ENCODE peak calls at places on chromosomes 2 and 18, in four cellular contexts. One of them, this sample, is unnamed.

GRCh38 chr2:62055724-62056336 is 140.1 kb upstream of the B3GNT2 start:
- ATAC-seq in heart right ventricle: no peak
- ATAC-seq in activated naive CD4-positive, alpha-beta T cell treated with anti-CD3 and anti-CD28 coated beads, Interleukin-2, amount 50 U/mL, for 72 hours: peak
- ATAC-seq in HCT116: no peak
- ATAC-seq in this sample: peak

GRCh38 chr2:199861116-199861774 is 10.3 kb upstream of the FTCDNL1 start:
- ATAC-seq in heart right ventricle: no peak
- ATAC-seq in activated naive CD4-positive, alpha-beta T cell treated with anti-CD3 and anti-CD28 coated beads, Interleukin-2, amount 50 U/mL, for 72 hours: no peak
- ATAC-seq in HCT116: peak
- ATAC-seq in this sample: no peak

GRCh38 chr18:63762518-63762917 is 12.7 kb upstream of the SERPINB7 start:
- ATAC-seq in heart right ventricle: no peak
- ATAC-seq in activated naive CD4-positive, alpha-beta T cell treated with anti-CD3 and anti-CD28 coated beads, Interleukin-2, amount 50 U/mL, for 72 hours: no peak
- ATAC-seq in HCT116: no peak
- ATAC-seq in this sample: no peak

GRCh38 chr18:36673452-36673851 is 155.3 kb downstream of the TPGS2 start:
- ATAC-seq in heart right ventricle: no peak
- ATAC-seq in activated naive CD4-positive, alpha-beta T cell treated with anti-CD3 and anti-CD28 coated beads, Interleukin-2, amount 50 U/mL, for 72 hours: no peak
- ATAC-seq in HCT116: no peak
- ATAC-seq in this sample: no peak

GRCh38 chr18:27967938-27968803 is 208.8 kb downstream of the CDH2 start:
- ATAC-seq in heart right ventricle: peak
- ATAC-seq in activated naive CD4-positive, alpha-beta T cell treated with anti-CD3 and anti-CD28 coated beads, Interleukin-2, amount 50 U/mL, for 72 hours: no peak
- ATAC-seq in HCT116: no peak
- ATAC-seq in this sample: no peak

GRCh38 chr18:10793730-10794370 is 268.0 kb downstream of the NAPG start:
- ATAC-seq in heart right ventricle: no peak
- ATAC-seq in activated naive CD4-positive, alpha-beta T cell treated with anti-CD3 and anti-CD28 coated beads, Interleukin-2, amount 50 U/mL, for 72 hours: no peak
- ATAC-seq in HCT116: no peak
- ATAC-seq in this sample: no peak

GRCh38 chr2:174561283-174562275 is 36.0 kb downstream of the WIPF1 start:
- ATAC-seq in heart right ventricle: peak
- ATAC-seq in activated naive CD4-positive, alpha-beta T cell treated with anti-CD3 and anti-CD28 coated beads, Interleukin-2, amount 50 U/mL, for 72 hours: no peak
- ATAC-seq in HCT116: no peak
- ATAC-seq in this sample: no peak

GRCh38 chr2:55118643-55119065 is 68.4 kb upstream of the RTN4 start:
- ATAC-seq in heart right ventricle: no peak
- ATAC-seq in activated naive CD4-positive, alpha-beta T cell treated with anti-CD3 and anti-CD28 coated beads, Interleukin-2, amount 50 U/mL, for 72 hours: no peak
- ATAC-seq in HCT116: no peak
- ATAC-seq in this sample: no peak

GRCh38 chr2:156800781-156801366 is 364.7 kb downstream of the GPD2 start:
- ATAC-seq in heart right ventricle: no peak
- ATAC-seq in activated naive CD4-positive, alpha-beta T cell treated with anti-CD3 and anti-CD28 coated beads, Interleukin-2, amount 50 U/mL, for 72 hours: no peak
- ATAC-seq in HCT116: no peak
- ATAC-seq in this sample: no peak

GRCh38 chr2:148719941-148720436 is 75.4 kb downstream of the EPC2 start:
- ATAC-seq in heart right ventricle: peak
- ATAC-seq in activated naive CD4-positive, alpha-beta T cell treated with anti-CD3 and anti-CD28 coated beads, Interleukin-2, amount 50 U/mL, for 72 hours: no peak
- ATAC-seq in HCT116: no peak
- ATAC-seq in this sample: no peak

GRCh38 chr2:1653956-1654695 is 90.2 kb downstream of the PXDN start:
- ATAC-seq in heart right ventricle: no peak
- ATAC-seq in activated naive CD4-positive, alpha-beta T cell treated with anti-CD3 and anti-CD28 coated beads, Interleukin-2, amount 50 U/mL, for 72 hours: no peak
- ATAC-seq in HCT116: no peak
- ATAC-seq in this sample: no peak

GRCh38 chr2:27223416-27223815 is 6.2 kb downstream of the CAD start:
- ATAC-seq in heart right ventricle: no peak
- ATAC-seq in activated naive CD4-positive, alpha-beta T cell treated with anti-CD3 and anti-CD28 coated beads, Interleukin-2, amount 50 U/mL, for 72 hours: no peak
- ATAC-seq in HCT116: no peak
- ATAC-seq in this sample: no peak

GRCh38 chr2:165055081-165055879 is 100.0 kb upstream of the SLC38A11 start:
- ATAC-seq in heart right ventricle: peak
- ATAC-seq in activated naive CD4-positive, alpha-beta T cell treated with anti-CD3 and anti-CD28 coated beads, Interleukin-2, amount 50 U/mL, for 72 hours: peak
- ATAC-seq in HCT116: no peak
- ATAC-seq in this sample: peak

GRCh38 chr2:152861349-152861942 is 143.0 kb downstream of the ARL6IP6 start:
- ATAC-seq in heart right ventricle: no peak
- ATAC-seq in activated naive CD4-positive, alpha-beta T cell treated with anti-CD3 and anti-CD28 coated beads, Interleukin-2, amount 50 U/mL, for 72 hours: no peak
- ATAC-seq in HCT116: peak
- ATAC-seq in this sample: no peak

GRCh38 chr2:217092710-217093379 is 233.0 kb upstream of the TNP1 start:
- ATAC-seq in heart right ventricle: no peak
- ATAC-seq in activated naive CD4-positive, alpha-beta T cell treated with anti-CD3 and anti-CD28 coated beads, Interleukin-2, amount 50 U/mL, for 72 hours: no peak
- ATAC-seq in HCT116: no peak
- ATAC-seq in this sample: no peak

GRCh38 chr2:158098171-158098570 is 3.5 kb upstream of the UPP2 start:
- ATAC-seq in heart right ventricle: no peak
- ATAC-seq in activated naive CD4-positive, alpha-beta T cell treated with anti-CD3 and anti-CD28 coated beads, Interleukin-2, amount 50 U/mL, for 72 hours: no peak
- ATAC-seq in HCT116: no peak
- ATAC-seq in this sample: no peak

GRCh38 chr2:39435974-39436591 is 1.0 kb downstream of the MAP4K3 start:
- ATAC-seq in heart right ventricle: peak
- ATAC-seq in activated naive CD4-positive, alpha-beta T cell treated with anti-CD3 and anti-CD28 coated beads, Interleukin-2, amount 50 U/mL, for 72 hours: no peak
- ATAC-seq in HCT116: no peak
- ATAC-seq in this sample: no peak